ENCODE peak calls at places on chromosomes 7 and 10, in five cellular contexts. V, Y, C, D and A are unnamed samples.
A peak's percentile ranks its signal among the peaks of the same experiment; 100 is the strongest.

GRCh38 chr7:76424413-76425111 is at the start of gene ZP3:
- DNase-seq in V (no peak), Y (no peak), C (no peak), D (no peak), A (no peak)

GRCh38 chr10:33265621-33266020 is 68.8 kb downstream of the NRP1 start:
- DNase-seq in V (no peak), Y (no peak), C (no peak), D (no peak), A (no peak)

GRCh38 chr10:69676301-69676700 is 46.3 kb downstream of the FAM241B start:
- DNase-seq in V (no peak), Y (no peak), C (no peak), D (no peak), A (no peak)

GRCh38 chr7:42603496-42603895 is 308.4 kb downstream of the C7orf25 start:
- DNase-seq in V (no peak), Y (no peak), C (no peak), D (no peak), A (no peak)

GRCh38 chr10:11610855-11611247 is 599 bp downstream of the USP6NL start:
- DNase-seq in V (no peak), Y (peak; percentile 34), C (peak; percentile 23), D (peak; percentile 35), A (no peak)

GRCh38 chr10:22171131-22171530 is 46.7 kb downstream of the EBLN1 start:
- DNase-seq in V (no peak), Y (no peak), C (no peak), D (no peak), A (no peak)

GRCh38 chr7:31192996-31193395 is 140.9 kb downstream of the ADCYAP1R1 start:
- DNase-seq in V (no peak), Y (peak; percentile 66), C (peak; percentile 45), D (peak; percentile 53), A (no peak)

GRCh38 chr10:114507449-114507848 is 103.1 kb upstream of the AFAP1L2 start:
- DNase-seq in V (no peak), Y (no peak), C (no peak), D (peak; percentile 69), A (no peak)

GRCh38 chr10:77195101-77195500 is 442.5 kb downstream of the KCNMA1 start:
- DNase-seq in V (peak; percentile 61), Y (peak; percentile 54), C (peak; percentile 84), D (no peak), A (no peak)

GRCh38 chr10:100948916-100949315 is 20.4 kb upstream of the SEMA4G start:
- DNase-seq in V (no peak), Y (no peak), C (no peak), D (no peak), A (no peak)

GRCh38 chr10:131689954-131690669 is 210.7 kb upstream of the PPP2R2D start:
- DNase-seq in V (no peak), Y (no peak), C (no peak), D (no peak), A (no peak)

GRCh38 chr7:1245596-1245995 is 12.9 kb downstream of the UNCX start:
- DNase-seq in V (no peak), Y (no peak), C (no peak), D (no peak), A (no peak)

GRCh38 chr10:95295031-95295755 is 4.4 kb upstream of the PDLIM1 start:
- DNase-seq in V (no peak), Y (no peak), C (peak; percentile 46), D (peak; percentile 36), A (no peak)

GRCh38 chr7:91942312-91942711 is 1.6 kb downstream of the AKAP9 start:
- DNase-seq in V (no peak), Y (no peak), C (no peak), D (no peak), A (no peak)

GRCh38 chr7:81887098-81887497 is 117.3 kb upstream of the HGF start:
- DNase-seq in V (no peak), Y (no peak), C (no peak), D (no peak), A (no peak)

GRCh38 chr7:38630720-38631673 is at the start of gene AMPH:
- DNase-seq in V (peak; percentile 7), Y (no peak), C (peak; percentile 9), D (peak; percentile 75), A (peak; percentile 75)

GRCh38 chr7:18407385-18407784 is 88.2 kb upstream of the HDAC9 start:
- DNase-seq in V (no peak), Y (no peak), C (no peak), D (no peak), A (no peak)

GRCh38 chr10:61779950-61780659 is 117.4 kb downstream of the CABCOCO1 start:
- DNase-seq in V (no peak), Y (peak; percentile 76), C (peak; percentile 88), D (no peak), A (no peak)

GRCh38 chr7:2219606-2220005 is 13.1 kb downstream of the MAD1L1 start:
- DNase-seq in V (no peak), Y (no peak), C (no peak), D (no peak), A (no peak)

GRCh38 chr7:184768-185264 is 7.6 kb upstream of the FAM20C start:
- DNase-seq in V (no peak), Y (no peak), C (no peak), D (no peak), A (no peak)

GRCh38 chr7:14676896-14677295 is 225.7 kb downstream of the DGKB start:
- DNase-seq in V (no peak), Y (no peak), C (no peak), D (no peak), A (no peak)

GRCh38 chr7:89238156-89238555 is 442.6 kb upstream of the TEX47 start:
- DNase-seq in V (peak; percentile 16), Y (peak; percentile 5), C (no peak), D (no peak), A (no peak)

GRCh38 chr10:56231436-56231835 is 129.6 kb downstream of the ZWINT start:
- DNase-seq in V (no peak), Y (no peak), C (no peak), D (no peak), A (no peak)

GRCh38 chr10:61503051-61503450 is 49.9 kb upstream of the TMEM26 start:
- DNase-seq in V (no peak), Y (peak; percentile 1), C (peak; percentile 2), D (no peak), A (no peak)

GRCh38 chr10:49349390-49349789 is 46.5 kb downstream of the DRGX start:
- DNase-seq in V (no peak), Y (no peak), C (no peak), D (no peak), A (no peak)

GRCh38 chr10:132743925-132744490 is 41.9 kb downstream of the NKX6-2 start:
- DNase-seq in V (no peak), Y (no peak), C (peak; percentile 62), D (no peak), A (no peak)

GRCh38 chr10:30784521-30784895 is 155.0 kb upstream of the LYZL2 start:
- DNase-seq in V (no peak), Y (no peak), C (no peak), D (no peak), A (no peak)

GRCh38 chr10:48288661-48289060 is 14.2 kb upstream of the FRMPD2 start:
- DNase-seq in V (no peak), Y (no peak), C (no peak), D (no peak), A (no peak)

GRCh38 chr7:151588982-151589381 is 69.3 kb upstream of the RHEB start:
- DNase-seq in V (no peak), Y (no peak), C (no peak), D (no peak), A (no peak)

GRCh38 chr10:42519761-42520460 is 118.5 kb downstream of the ZNF33B start:
- DNase-seq in V (no peak), Y (no peak), C (no peak), D (no peak), A (no peak)

GRCh38 chr7:154767194-154767593 is 235.7 kb downstream of the PAXIP1 start:
- DNase-seq in V (no peak), Y (peak; percentile 11), C (no peak), D (no peak), A (no peak)

GRCh38 chr10:87842220-87842641 is 21.1 kb downstream of the KLLN start:
- DNase-seq in V (no peak), Y (peak; percentile 84), C (no peak), D (no peak), A (no peak)

GRCh38 chr7:103073989-103074518 is 542 bp downstream of the FBXL13 start:
- DNase-seq in V (no peak), Y (peak; percentile 8), C (no peak), D (no peak), A (no peak)

GRCh38 chr7:76069238-76069638 is 21.3 kb downstream of the MDH2 start:
- DNase-seq in V (peak; percentile 88), Y (peak; percentile 87), C (peak; percentile 73), D (peak; percentile 74), A (no peak)

GRCh38 chr10:60182691-60183090 is 207.0 kb downstream of the ANK3 start:
- DNase-seq in V (no peak), Y (no peak), C (no peak), D (no peak), A (no peak)

GRCh38 chr7:73682745-73683055 is 553 bp downstream of the DNAJC30 start:
- DNase-seq in V (no peak), Y (no peak), C (no peak), D (no peak), A (no peak)
- H3K27ac ChIP-seq in V (peak overlapping the region; percentile 22), Y (peak overlapping the region; percentile 75), C (peak overlapping the region; percentile 94), D (peak overlapping the region; percentile 93), A (peak overlapping the region; percentile 76)

GRCh38 chr7:137958593-137959431 is 43.1 kb downstream of the CREB3L2 start:
- DNase-seq in V (no peak), Y (no peak), C (no peak), D (no peak), A (no peak)

GRCh38 chr7:137962491-137962874 is 39.4 kb downstream of the CREB3L2 start:
- DNase-seq in V (no peak), Y (no peak), C (no peak), D (no peak), A (no peak)

GRCh38 chr7:137957887-137958286 is 44.0 kb downstream of the CREB3L2 start:
- DNase-seq in V (no peak), Y (no peak), C (peak; percentile 68), D (peak; percentile 31), A (no peak)

GRCh38 chr7:137961200-137962177 is 40.4 kb downstream of the CREB3L2 start:
- DNase-seq in V (no peak), Y (no peak), C (no peak), D (no peak), A (no peak)

GRCh38 chr7:137959987-137960386 is 41.9 kb downstream of the CREB3L2 start:
- DNase-seq in V (no peak), Y (no peak), C (no peak), D (no peak), A (no peak)
- H3K27ac ChIP-seq in V (no peak overlapping the region), Y (no peak overlapping the region), C (no peak overlapping the region), D (no peak overlapping the region), A (no peak overlapping the region)

GRCh38 chr7:149284343-149284742 is 22.3 kb downstream of the ZNF783 start:
- DNase-seq in V (no peak), Y (no peak), C (no peak), D (no peak), A (no peak)
- H3K27ac ChIP-seq in V (no peak overlapping the region), Y (peak overlapping the region; percentile 25), C (no peak overlapping the region), D (peak overlapping the region; percentile 3), A (no peak overlapping the region)

DNA sequence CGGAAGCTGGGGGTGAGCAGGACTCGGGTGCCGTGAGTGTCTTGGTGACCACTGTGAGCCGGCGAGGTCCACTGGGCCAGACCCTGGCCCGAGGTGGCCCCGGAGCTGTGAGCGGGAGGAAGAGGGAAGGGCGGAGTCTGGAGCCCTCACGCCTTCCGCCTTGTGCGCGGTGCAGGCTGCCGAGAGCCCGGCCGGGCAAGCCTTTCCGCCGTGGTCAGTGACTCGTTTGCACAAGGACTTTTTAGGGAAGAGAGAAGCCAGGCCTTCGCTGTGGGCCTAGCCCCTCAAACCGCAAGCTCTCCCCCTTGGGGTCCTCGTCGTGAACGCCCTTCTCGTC is 40.9 kb upstream of the ZNF32 start:
- DNase-seq in V (no peak), Y (peak; percentile 20), C (peak; percentile 6), D (peak; percentile 78), A (no peak)
- H3K27ac ChIP-seq in V (no peak overlapping the region), Y (no peak overlapping the region), C (no peak overlapping the region), D (peak overlapping the region; percentile 95), A (peak overlapping the region; percentile 20)